ENCODE peak calls at places on chromosomes 2 and 18, in eight cellular contexts. L is brain microvascular endothelial cell; E is activated CD8-positive, alpha-beta memory T cell treated with anti-CD3 and anti-CD28 coated beads for 48 hours; D is midbrain; U is cerebellar cortex; H is IMR-90; Q is fibroblast of mammary gland; T is endothelial cell of umbilical vein. J is an unnamed sample.

GRCh38 chr2:232502901-232503791 is 15.5 kb upstream of the ECEL1 start:
- DNase-seq in L (peak), T (no peak), U (peak), H (peak), D (no peak), Q (peak), E (no peak), J (peak)

GRCh38 chr2:134287323-134287722 is 33.5 kb downstream of the MGAT5 start:
- DNase-seq in T (no peak), Q (no peak), L (no peak), D (no peak), U (no peak), E (no peak), H (no peak), J (no peak)

GRCh38 chr2:122960727-122961641 is 1064.1 kb upstream of the CNTNAP5 start:
- DNase-seq in E (no peak), T (no peak), Q (peak), L (peak), H (no peak), U (no peak), D (no peak), J (no peak)

GRCh38 chr18:58851874-58852273 is 12.8 kb upstream of the ZNF532 start:
- DNase-seq in E (no peak), T (no peak), L (no peak), U (no peak), Q (no peak), H (no peak), D (no peak), J (no peak)

GRCh38 chr18:24054130-24054529 is 39.6 kb downstream of the TTC39C start:
- DNase-seq in L (no peak), T (no peak), Q (peak), E (no peak), D (peak), H (peak), U (no peak), J (no peak)

GRCh38 chr2:20617081-20617575 is 33.8 kb downstream of the HS1BP3 start:
- DNase-seq in T (peak), E (no peak), D (no peak), L (no peak), Q (peak), U (no peak), H (no peak), J (no peak)

GRCh38 chr18:68769423-68769822 is 28.5 kb upstream of the CCDC102B start:
- DNase-seq in H (no peak), U (no peak), D (no peak), L (no peak), E (no peak), Q (peak), T (no peak), J (peak)

GRCh38 chr18:36349552-36349951 is 52.0 kb downstream of the FHOD3 start:
- DNase-seq in E (no peak), U (no peak), L (no peak), H (peak), T (no peak), Q (peak), D (no peak), J (peak)

GRCh38 chr2:72757177-72757775 is 68.6 kb downstream of the EXOC6B start:
- DNase-seq in L (peak), U (peak), E (no peak), T (peak), Q (no peak), H (peak), D (no peak), J (peak)

GRCh38 chr18:58223717-58224424 is 179.8 kb downstream of the NEDD4L start:
- DNase-seq in L (peak), D (no peak), H (peak), E (no peak), Q (peak), T (peak), U (no peak), J (peak)

GRCh38 chr2:7513834-7514233 is 596.6 kb downstream of the RNF144A start:
- DNase-seq in Q (no peak), D (no peak), T (no peak), U (no peak), E (no peak), H (no peak), L (no peak), J (no peak)

GRCh38 chr2:230875347-230876315 is 10.9 kb downstream of the ITM2C start:
- DNase-seq in Q (no peak), U (no peak), D (no peak), E (no peak), L (no peak), T (no peak), H (no peak), J (no peak)

J was measured in body of pancreas.